ENCODE peak calls at places on chromosomes 12 and 14, in four cellular contexts. T, B, S and L are unnamed samples.

GRCh38 chr14:52853522-52853854 is 62.1 kb upstream of the GNPNAT1 start:
- DNase-seq in T (no peak), B (no peak), S (no peak), L (no peak)

GRCh38 chr14:93963692-93964091 is 12.7 kb downstream of the ASB2 start:
- DNase-seq in T (no peak), B (no peak), S (no peak), L (no peak)

GRCh38 chr14:99579903-99580570 is 24.0 kb downstream of the CCDC85C start:
- DNase-seq in T (peak), B (no peak), S (no peak), L (peak)

GRCh38 chr12:96121271-96121711 is 72.9 kb upstream of the ELK3 start:
- DNase-seq in T (no peak), B (no peak), S (no peak), L (no peak)

GRCh38 chr12:49784756-49785409 is 43.3 kb downstream of the NCKAP5L start:
- DNase-seq in T (peak), B (no peak), S (no peak), L (no peak)

GRCh38 chr14:58216544-58216943 is 16.6 kb downstream of the ACTR10 start:
- DNase-seq in T (no peak), B (no peak), S (no peak), L (no peak)

GRCh38 chr12:29782821-29783772 is 645 bp downstream of the TMTC1 start:
- DNase-seq in T (no peak), B (no peak), S (peak), L (no peak)

GRCh38 chr12:5785601-5786000 is 159.5 kb downstream of the ANO2 start:
- DNase-seq in T (no peak), B (no peak), S (no peak), L (no peak)

GRCh38 chr12:98803468-98804209 is 158.5 kb downstream of the APAF1 start:
- DNase-seq in T (no peak), B (no peak), S (no peak), L (no peak)

GRCh38 chr12:65594373-65594772 is 229.9 kb upstream of the HMGA2 start:
- DNase-seq in T (no peak), B (no peak), S (no peak), L (no peak)

GRCh38 chr14:23034498-23035302 is at the start of gene PSMB5:
- DNase-seq in T (peak), B (peak), S (peak), L (peak)

GRCh38 chr12:55930771-55931316 is at the start of gene DGKA:
- DNase-seq in T (peak), B (peak), S (peak), L (peak)

GRCh38 chr12:6553051-6553868 is 2.6 kb downstream of the IFFO1 start:
- DNase-seq in T (no peak), B (no peak), S (no peak), L (no peak)

GRCh38 chr12:38664661-38665269 is 240.6 kb downstream of the CPNE8 start:
- DNase-seq in T (no peak), B (peak), S (no peak), L (no peak)

GRCh38 chr12:65656904-65657351 is 167.4 kb upstream of the HMGA2 start:
- DNase-seq in T (peak), B (no peak), S (no peak), L (peak)

GRCh38 chr14:65304963-65305362 is 107.6 kb upstream of the FUT8 start:
- DNase-seq in T (no peak), B (no peak), S (no peak), L (no peak)

GRCh38 chr12:94571556-94571955 is 78.8 kb downstream of the TMCC3 start:
- DNase-seq in T (no peak), B (peak), S (no peak), L (peak)

GRCh38 chr12:30811966-30812365 is 57.2 kb upstream of the CAPRIN2 start:
- DNase-seq in T (no peak), B (no peak), S (peak), L (no peak)

GRCh38 chr14:90727082-90727481 is 89.1 kb downstream of the TTC7B start:
- DNase-seq in T (no peak), B (no peak), S (no peak), L (no peak)

GRCh38 chr12:4439736-4440135 is 5.9 kb downstream of the FGF6 start:
- DNase-seq in T (no peak), B (no peak), S (no peak), L (no peak)

GRCh38 chr12:26250801-26251200 is 55.4 kb downstream of the SSPN start:
- DNase-seq in T (no peak), B (no peak), S (no peak), L (no peak)

GRCh38 chr12:57452937-57453509 is 2.1 kb upstream of the INHBE start:
- DNase-seq in T (peak), B (peak), S (peak), L (peak)

GRCh38 chr14:30607156-30607780 is 14.9 kb upstream of the SCFD1 start:
- DNase-seq in T (no peak), B (no peak), S (no peak), L (no peak)

GRCh38 chr12:49109631-49110172 is 945 bp downstream of the LMBR1L start:
- DNase-seq in T (no peak), B (no peak), S (no peak), L (no peak)

GRCh38 chr14:38877744-38878388 is 225.2 kb downstream of the SEC23A start:
- DNase-seq in T (no peak), B (no peak), S (no peak), L (no peak)

GRCh38 chr12:3257411-3257810 is 180.2 kb downstream of the TSPAN9 start:
- DNase-seq in T (no peak), B (no peak), S (no peak), L (no peak)

GRCh38 chr12:124655317-124656213 is 88.2 kb upstream of the NCOR2 start:
- DNase-seq in T (no peak), B (no peak), S (peak), L (peak)

GRCh38 chr14:74085047-74085637 is 386 bp downstream of the LIN52 start:
- DNase-seq in T (peak), B (peak), S (no peak), L (peak)

GRCh38 chr12:43599066-43599465 is 47.1 kb upstream of the ADAMTS20 start:
- DNase-seq in T (no peak), B (no peak), S (no peak), L (no peak)

GRCh38 chr12:94174576-94174975 is 26.2 kb downstream of the PLXNC1 start:
- DNase-seq in T (no peak), B (no peak), S (no peak), L (no peak)

GRCh38 chr12:122366685-122367475 is 55.6 kb downstream of the CLIP1 start:
- DNase-seq in T (peak), B (peak), S (no peak), L (peak)

GRCh38 chr12:69534389-69534822 is 50.9 kb upstream of the CCT2 start:
- DNase-seq in T (no peak), B (peak), S (no peak), L (peak)

GRCh38 chr12:72872488-72872887 is 600.3 kb downstream of the TRHDE start:
- DNase-seq in T (no peak), B (no peak), S (no peak), L (no peak)

GRCh38 chr12:121751716-121752351 is 39.3 kb downstream of the TMEM120B start:
- DNase-seq in T (no peak), B (no peak), S (no peak), L (no peak)

GRCh38 chr12:43621262-43621661 is 69.3 kb upstream of the ADAMTS20 start:
- DNase-seq in T (no peak), B (no peak), S (no peak), L (no peak)

GRCh38 chr12:79420146-79420618 is 270.6 kb downstream of the PAWR start:
- DNase-seq in T (no peak), B (peak), S (no peak), L (peak)

GRCh38 chr12:71867131-71867530 is 27.6 kb downstream of the TBC1D15 start:
- DNase-seq in T (no peak), B (no peak), S (no peak), L (no peak)

GRCh38 chr14:57999471-57999870 is 133.6 kb upstream of the SLC35F4 start:
- DNase-seq in T (no peak), B (no peak), S (no peak), L (no peak)

DNA sequence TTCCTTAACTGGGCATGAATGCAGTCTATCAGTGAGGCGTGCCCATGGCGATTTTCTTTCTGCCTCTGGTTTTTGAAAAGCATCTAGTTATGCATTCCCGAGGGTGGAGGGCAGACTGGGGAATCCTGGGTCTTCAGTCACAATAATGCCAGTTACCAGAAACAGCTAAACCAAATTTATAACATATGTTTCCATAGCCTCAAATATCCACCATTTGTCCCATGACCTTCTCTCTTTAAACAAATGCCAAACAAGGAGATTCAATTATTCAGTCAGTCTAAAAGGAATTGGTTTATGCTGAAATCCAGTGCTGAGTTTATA is 131.5 kb upstream of the RAP1B start:
- DNase-seq in T (no peak), B (no peak), S (no peak), L (no peak)
- TF ChIP-seq PHF8 in T (no peak), B (no peak), S (no peak), L (no peak)

GRCh38 chr12:32870716-32871115 is 25.9 kb downstream of the PKP2 start:
- DNase-seq in T (no peak), B (no peak), S (no peak), L (no peak)
- TF ChIP-seq JUN in T (no peak), B (no peak), S (no peak), L (no peak)

GRCh38 chr12:59871779-59872178 is 275.9 kb downstream of the SLC16A7 start:
- DNase-seq in T (no peak), B (no peak), S (no peak), L (no peak)

GRCh38 chr12:59874781-59875180 is 279.0 kb downstream of the SLC16A7 start:
- DNase-seq in T (no peak), B (no peak), S (no peak), L (no peak)

GRCh38 chr12:59873136-59873535 is 277.3 kb downstream of the SLC16A7 start:
- DNase-seq in T (no peak), B (no peak), S (no peak), L (no peak)
- TF ChIP-seq PHF8 in T (no peak), B (no peak), S (no peak), L (no peak)

GRCh38 chr12:131102493-131102931 is 148.8 kb downstream of the ADGRD1 start:
- DNase-seq in T (no peak), B (no peak), S (peak), L (no peak)

GRCh38 chr12:131101703-131102492 is 148.2 kb downstream of the ADGRD1 start:
- DNase-seq in T (no peak), B (no peak), S (no peak), L (no peak)

GRCh38 chr12:131103614-131104463 is 150.1 kb downstream of the ADGRD1 start:
- DNase-seq in T (no peak), B (no peak), S (no peak), L (no peak)

GRCh38 chr12:131104464-131105350 is 151.0 kb downstream of the ADGRD1 start:
- DNase-seq in T (peak), B (peak), S (peak), L (peak)

DNA sequence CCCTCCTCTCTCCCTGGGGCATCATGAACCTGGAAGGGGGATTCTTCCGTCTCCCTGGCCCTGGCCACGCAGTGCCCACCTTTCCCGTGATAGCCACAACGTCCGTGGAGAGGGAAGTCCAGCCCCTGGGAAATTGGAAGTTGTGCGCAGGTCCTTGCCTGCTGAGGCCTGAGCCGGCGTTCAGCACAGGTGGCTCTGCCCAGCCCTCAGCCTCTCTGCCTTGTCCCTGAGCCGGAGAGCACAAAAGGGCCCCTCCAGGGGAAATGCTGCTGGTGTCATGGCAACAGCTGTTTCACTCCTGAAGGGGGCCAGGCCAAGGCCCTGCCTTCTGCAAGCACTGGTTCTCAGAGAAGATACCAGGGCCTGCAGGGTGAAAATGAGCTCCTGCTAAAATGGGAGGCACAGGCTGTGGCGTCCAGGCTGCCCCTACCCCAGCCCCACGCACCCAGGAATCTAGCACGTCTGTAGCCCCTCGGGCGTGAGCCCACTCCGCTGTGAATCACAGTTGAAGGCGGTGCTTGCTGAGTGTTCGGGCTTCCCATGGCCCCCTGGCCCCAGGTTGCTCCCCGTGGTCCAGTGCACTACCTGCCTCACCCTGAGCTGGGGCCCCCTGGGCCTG is 149.4 kb downstream of the ADGRD1 start:
- DNase-seq in T (no peak), B (no peak), S (peak), L (no peak)
- TF ChIP-seq JUN in T (no peak), B (no peak), S (no peak), L (no peak)

GRCh38 chr12:109626378-109627115 is 53.0 kb downstream of the MVK start:
- DNase-seq in T (no peak), B (no peak), S (no peak), L (no peak)

GRCh38 chr12:109621864-109622485 is 48.4 kb downstream of the MVK start:
- DNase-seq in T (no peak), B (no peak), S (no peak), L (no peak)

GRCh38 chr12:109625749-109626377 is 52.3 kb downstream of the MVK start:
- DNase-seq in T (no peak), B (no peak), S (no peak), L (no peak)

GRCh38 chr12:109625131-109625559 is 51.6 kb downstream of the MVK start:
- DNase-seq in T (peak), B (no peak), S (no peak), L (peak)

GRCh38 chr12:109624467-109624866 is 50.9 kb downstream of the MVK start:
- DNase-seq in T (no peak), B (no peak), S (no peak), L (no peak)
- TF ChIP-seq PHF8 in T (no peak), B (no peak), S (no peak), L (no peak)